ENCODE peak calls at places on chromosomes 6 and 20, in six cellular contexts. M, J, V, G, P and B are unnamed samples.

GRCh38 chr6:16769986-16770376 is 8.7 kb upstream of the ATXN1 start:
- DNase-seq in M (no peak), J (peak), V (no peak), G (peak), P (no peak), B (no peak)

GRCh38 chr20:51420111-51420510 is 122.4 kb downstream of the NFATC2 start:
- DNase-seq in M (no peak), J (peak), V (no peak), G (no peak), P (no peak), B (no peak)

GRCh38 chr6:160137989-160138835 is 16.6 kb downstream of the SLC22A1 start:
- DNase-seq in M (no peak), J (peak), V (peak), G (peak), P (peak), B (peak)

GRCh38 chr20:14672066-14672465 is 334.7 kb upstream of the FLRT3 start:
- DNase-seq in M (no peak), J (no peak), V (no peak), G (no peak), P (no peak), B (no peak)

GRCh38 chr6:143754204-143754603 is 76.4 kb downstream of the PHACTR2 start:
- DNase-seq in M (no peak), J (no peak), V (no peak), G (no peak), P (no peak), B (no peak)

GRCh38 chr6:138309695-138310094 is 68.0 kb upstream of the SMIM28 start:
- DNase-seq in M (no peak), J (no peak), V (no peak), G (no peak), P (no peak), B (no peak)

GRCh38 chr6:138296786-138297185 is 78.5 kb upstream of the PBOV1 start:
- DNase-seq in M (no peak), J (no peak), V (no peak), G (no peak), P (peak), B (no peak)

GRCh38 chr6:119890470-119890869 is 540.9 kb upstream of the MAN1A1 start:
- DNase-seq in M (no peak), J (no peak), V (no peak), G (no peak), P (peak), B (peak)

GRCh38 chr6:74409447-74409846 is 713.4 kb downstream of the CD109 start:
- DNase-seq in M (no peak), J (peak), V (peak), G (peak), P (peak), B (peak)

GRCh38 chr6:120965814-120966213 is 368.5 kb downstream of the TBC1D32 start:
- DNase-seq in M (no peak), J (no peak), V (no peak), G (no peak), P (no peak), B (no peak)

GRCh38 chr6:136304410-136304809 is 14.8 kb upstream of the BCLAF1 start:
- DNase-seq in M (no peak), J (no peak), V (no peak), G (no peak), P (no peak), B (no peak)

GRCh38 chr6:125175459-125175858 is 21.9 kb downstream of the TPD52L1 start:
- DNase-seq in M (no peak), J (no peak), V (no peak), G (no peak), P (no peak), B (no peak)

GRCh38 chr6:39088331-39088730 is 26.7 kb downstream of the SAYSD1 start:
- DNase-seq in M (peak), J (peak), V (peak), G (peak), P (peak), B (peak)

GRCh38 chr6:74137910-74138309 is 441.9 kb downstream of the CD109 start:
- DNase-seq in M (no peak), J (peak), V (no peak), G (peak), P (peak), B (peak)

GRCh38 chr6:27752038-27752885 is 159.9 kb downstream of the OR2B2 start:
- DNase-seq in M (no peak), J (peak), V (peak), G (peak), P (peak), B (peak)

GRCh38 chr6:12956991-12957320 is 240.4 kb downstream of the PHACTR1 start:
- DNase-seq in M (no peak), J (no peak), V (no peak), G (no peak), P (no peak), B (no peak)
- H3K4me3 ChIP-seq in M (peak), J (peak), V (no peak), G (peak), P (no peak), B (no peak)

GRCh38 chr6:10589429-10589727 is 68.2 kb downstream of the GCNT2 start:
- DNase-seq in M (no peak), J (no peak), V (no peak), G (no peak), P (no peak), B (no peak)
- H3K23ac ChIP-seq in M (peak), J (no peak), V (no peak), G (no peak), P (peak), B (no peak)

DNA sequence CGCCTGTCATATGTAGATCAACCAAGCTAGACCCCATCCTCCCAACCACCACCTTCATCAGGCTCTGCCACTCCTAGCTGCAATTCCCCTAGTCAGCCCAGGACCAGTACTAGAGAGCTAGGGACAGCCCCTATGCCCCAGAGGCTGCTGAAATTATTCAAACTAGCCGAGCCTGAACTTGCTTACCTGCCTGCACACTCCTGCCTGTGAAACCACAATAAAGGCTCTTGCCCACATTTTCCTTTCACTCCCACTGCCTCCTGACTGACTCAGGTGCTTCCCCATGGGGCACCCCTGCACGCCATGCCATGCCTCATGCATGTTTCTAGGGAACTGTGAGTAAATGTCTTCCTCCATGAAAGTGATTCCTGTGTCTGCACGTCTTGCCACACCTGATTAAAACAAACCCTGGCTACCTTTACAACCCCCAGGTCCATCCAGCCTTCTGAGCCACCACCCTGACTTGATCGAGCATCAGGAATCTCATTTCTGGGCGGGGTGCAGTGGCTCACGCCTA is 66.5 kb upstream of the IER3 start:
- DNase-seq in M (no peak), J (no peak), V (no peak), G (no peak), P (peak), B (no peak)
- H3K27ac ChIP-seq in M (no peak), J (no peak), V (no peak), G (no peak), P (no peak), B (no peak)

DNA sequence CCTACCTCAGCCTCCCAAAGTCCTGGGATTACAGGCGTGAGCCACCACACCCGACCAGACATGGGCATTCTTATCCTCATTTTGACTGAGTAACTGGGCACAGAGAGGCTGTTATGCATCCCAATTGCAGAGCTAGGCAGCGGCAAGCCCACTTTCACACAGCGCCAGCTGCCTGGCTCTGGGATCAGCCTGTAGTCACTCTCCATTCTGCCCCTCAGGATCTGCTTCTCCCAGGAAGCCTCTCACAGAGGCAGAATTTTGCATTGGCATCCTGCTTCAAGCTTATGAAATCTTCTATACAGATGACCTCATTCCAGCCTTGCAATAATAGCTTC is 37.0 kb upstream of the IER3 start:
- DNase-seq in M (no peak), J (no peak), V (no peak), G (no peak), P (no peak), B (no peak)
- H3K4me3 ChIP-seq in M (no peak), J (no peak), V (no peak), G (peak), P (no peak), B (no peak)

DNA sequence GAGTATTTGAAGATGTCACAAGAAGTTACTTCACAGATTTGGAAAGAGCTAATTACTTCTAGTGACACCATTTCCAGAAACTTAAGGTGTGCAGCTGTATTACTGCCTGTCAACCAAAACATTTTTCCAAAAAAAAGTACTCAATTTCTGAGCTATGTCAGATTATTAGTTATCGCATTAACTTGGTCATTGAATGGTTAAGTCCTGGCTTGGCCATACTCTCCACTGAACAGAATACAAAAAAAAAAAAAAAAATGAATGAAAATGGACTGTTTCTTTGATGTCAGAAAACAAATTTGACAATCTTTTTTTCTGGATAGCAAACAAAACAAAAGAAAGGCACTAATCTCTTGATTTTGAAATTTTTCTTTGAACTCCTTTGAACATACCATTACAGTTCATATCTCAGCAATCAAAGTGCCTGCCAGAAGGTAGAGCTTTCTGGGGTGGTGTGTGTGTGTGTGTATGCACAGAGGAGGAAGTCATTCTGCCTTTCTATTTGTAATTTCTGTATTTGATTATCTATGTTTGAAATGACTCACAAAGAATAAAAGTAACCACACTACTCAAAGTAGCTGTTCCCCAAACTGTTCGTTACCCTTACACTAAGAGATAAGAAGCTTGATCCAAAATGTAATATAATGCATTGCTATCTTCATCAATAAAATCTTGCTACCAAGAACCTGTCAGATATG is 210.8 kb upstream of the FUT9 start:
- DNase-seq in M (no peak), J (no peak), V (no peak), G (no peak), P (no peak), B (no peak)
- H3K23ac ChIP-seq in M (no peak), J (no peak), V (no peak), G (no peak), P (no peak), B (no peak)